ENCODE peak calls at places on chromosome 22, in nine cellular contexts. One of them, this sample, is unnamed.

GRCh38 chr22:40204331-40205116 is 26.8 kb downstream of the TNRC6B start:
- DNase-seq in IMR-90: peak; percentile 73
- DNase-seq in activated CD8-positive, alpha-beta memory T cell treated with anti-CD3 and anti-CD28 coated beads, Interleukin-2, amount 50 U/mL, for 48 hours: peak; percentile 32
- DNase-seq in osteocyte: peak; percentile 73
- DNase-seq in activated T-cell treated with anti-CD3 and anti-CD28 coated beads for 1 hour: no peak
- DNase-seq in epithelial cell of esophagus: no peak
- DNase-seq in kidney glomerular epithelial cell: no peak
- DNase-seq in fibroblast of pulmonary artery: peak; percentile 59
- DNase-seq in C1 segment of cervical spinal cord: no peak
- DNase-seq in this sample: no peak

GRCh38 chr22:43299736-43300135 is 43.4 kb downstream of the SCUBE1 start:
- DNase-seq in IMR-90: no peak
- DNase-seq in C1 segment of cervical spinal cord: no peak
- DNase-seq in activated T-cell treated with anti-CD3 and anti-CD28 coated beads for 1 hour: no peak
- DNase-seq in kidney glomerular epithelial cell: no peak
- DNase-seq in epithelial cell of esophagus: no peak
- DNase-seq in fibroblast of pulmonary artery: no peak
- DNase-seq in osteocyte: no peak
- DNase-seq in activated CD8-positive, alpha-beta memory T cell treated with anti-CD3 and anti-CD28 coated beads, Interleukin-2, amount 50 U/mL, for 48 hours: no peak
- DNase-seq in this sample: no peak

GRCh38 chr22:23632178-23632577 is at the start of gene DRICH1:
- DNase-seq in epithelial cell of esophagus: no peak
- DNase-seq in IMR-90: no peak
- DNase-seq in C1 segment of cervical spinal cord: no peak
- DNase-seq in fibroblast of pulmonary artery: no peak
- DNase-seq in activated T-cell treated with anti-CD3 and anti-CD28 coated beads for 1 hour: no peak
- DNase-seq in osteocyte: no peak
- DNase-seq in activated CD8-positive, alpha-beta memory T cell treated with anti-CD3 and anti-CD28 coated beads, Interleukin-2, amount 50 U/mL, for 48 hours: no peak
- DNase-seq in kidney glomerular epithelial cell: no peak
- DNase-seq in this sample: no peak

GRCh38 chr22:41050873-41051272 is 41.5 kb upstream of the EP300 start:
- DNase-seq in kidney glomerular epithelial cell: no peak
- DNase-seq in epithelial cell of esophagus: no peak
- DNase-seq in C1 segment of cervical spinal cord: no peak
- DNase-seq in activated T-cell treated with anti-CD3 and anti-CD28 coated beads for 1 hour: no peak
- DNase-seq in activated CD8-positive, alpha-beta memory T cell treated with anti-CD3 and anti-CD28 coated beads, Interleukin-2, amount 50 U/mL, for 48 hours: no peak
- DNase-seq in IMR-90: no peak
- DNase-seq in fibroblast of pulmonary artery: no peak
- DNase-seq in osteocyte: no peak
- DNase-seq in this sample: no peak

GRCh38 chr22:46025973-46026906 is 49.3 kb upstream of the WNT7B start:
- DNase-seq in C1 segment of cervical spinal cord: no peak
- DNase-seq in activated T-cell treated with anti-CD3 and anti-CD28 coated beads for 1 hour: no peak
- DNase-seq in activated CD8-positive, alpha-beta memory T cell treated with anti-CD3 and anti-CD28 coated beads, Interleukin-2, amount 50 U/mL, for 48 hours: no peak
- DNase-seq in epithelial cell of esophagus: no peak
- DNase-seq in IMR-90: no peak
- DNase-seq in osteocyte: no peak
- DNase-seq in kidney glomerular epithelial cell: no peak
- DNase-seq in fibroblast of pulmonary artery: no peak
- DNase-seq in this sample: no peak

GRCh38 chr22:20025401-20026203 is 4.7 kb downstream of the TANGO2 start:
- DNase-seq in C1 segment of cervical spinal cord: no peak
- DNase-seq in IMR-90: no peak
- DNase-seq in kidney glomerular epithelial cell: no peak
- DNase-seq in activated CD8-positive, alpha-beta memory T cell treated with anti-CD3 and anti-CD28 coated beads, Interleukin-2, amount 50 U/mL, for 48 hours: no peak
- DNase-seq in fibroblast of pulmonary artery: no peak
- DNase-seq in osteocyte: no peak
- DNase-seq in epithelial cell of esophagus: no peak
- DNase-seq in activated T-cell treated with anti-CD3 and anti-CD28 coated beads for 1 hour: no peak
- DNase-seq in this sample: no peak

GRCh38 chr22:37098976-37099577 is 10.4 kb downstream of the TMPRSS6 start:
- DNase-seq in kidney glomerular epithelial cell: no peak
- DNase-seq in IMR-90: no peak
- DNase-seq in activated T-cell treated with anti-CD3 and anti-CD28 coated beads for 1 hour: no peak
- DNase-seq in C1 segment of cervical spinal cord: no peak
- DNase-seq in osteocyte: no peak
- DNase-seq in fibroblast of pulmonary artery: no peak
- DNase-seq in activated CD8-positive, alpha-beta memory T cell treated with anti-CD3 and anti-CD28 coated beads, Interleukin-2, amount 50 U/mL, for 48 hours: no peak
- DNase-seq in epithelial cell of esophagus: no peak
- DNase-seq in this sample: peak; percentile 40

GRCh38 chr22:33896801-33897620 is 23.3 kb downstream of the LARGE1 start:
- DNase-seq in activated T-cell treated with anti-CD3 and anti-CD28 coated beads for 1 hour: no peak
- DNase-seq in osteocyte: no peak
- DNase-seq in epithelial cell of esophagus: no peak
- DNase-seq in fibroblast of pulmonary artery: peak; percentile 34
- DNase-seq in kidney glomerular epithelial cell: no peak
- DNase-seq in C1 segment of cervical spinal cord: no peak
- DNase-seq in activated CD8-positive, alpha-beta memory T cell treated with anti-CD3 and anti-CD28 coated beads, Interleukin-2, amount 50 U/mL, for 48 hours: no peak
- DNase-seq in IMR-90: peak; percentile 45
- DNase-seq in this sample: peak; percentile 36

GRCh38 chr22:43001271-43002197 is 13.4 kb downstream of the PACSIN2 start:
- DNase-seq in IMR-90: no peak
- DNase-seq in C1 segment of cervical spinal cord: peak; percentile 38
- DNase-seq in activated T-cell treated with anti-CD3 and anti-CD28 coated beads for 1 hour: no peak
- DNase-seq in activated CD8-positive, alpha-beta memory T cell treated with anti-CD3 and anti-CD28 coated beads, Interleukin-2, amount 50 U/mL, for 48 hours: no peak
- DNase-seq in fibroblast of pulmonary artery: peak; percentile 61
- DNase-seq in epithelial cell of esophagus: no peak
- DNase-seq in osteocyte: no peak
- DNase-seq in kidney glomerular epithelial cell: no peak
- DNase-seq in this sample: no peak

GRCh38 chr22:22928666-22929380 is 41.2 kb downstream of the IGLL5 start:
- DNase-seq in IMR-90: peak; percentile 16
- DNase-seq in osteocyte: no peak
- DNase-seq in activated CD8-positive, alpha-beta memory T cell treated with anti-CD3 and anti-CD28 coated beads, Interleukin-2, amount 50 U/mL, for 48 hours: peak; percentile 69
- DNase-seq in C1 segment of cervical spinal cord: no peak
- DNase-seq in activated T-cell treated with anti-CD3 and anti-CD28 coated beads for 1 hour: peak; percentile 6
- DNase-seq in epithelial cell of esophagus: peak; percentile 9
- DNase-seq in fibroblast of pulmonary artery: peak; percentile 33
- DNase-seq in kidney glomerular epithelial cell: no peak
- DNase-seq in this sample: no peak

GRCh38 chr22:38270091-38270972 is 2.5 kb downstream of the TMEM184B start:
- DNase-seq in epithelial cell of esophagus: no peak
- DNase-seq in kidney glomerular epithelial cell: no peak
- DNase-seq in IMR-90: peak; percentile 14
- DNase-seq in C1 segment of cervical spinal cord: peak; percentile 47
- DNase-seq in activated T-cell treated with anti-CD3 and anti-CD28 coated beads for 1 hour: no peak
- DNase-seq in osteocyte: no peak
- DNase-seq in fibroblast of pulmonary artery: no peak
- DNase-seq in activated CD8-positive, alpha-beta memory T cell treated with anti-CD3 and anti-CD28 coated beads, Interleukin-2, amount 50 U/mL, for 48 hours: no peak
- DNase-seq in this sample: no peak

GRCh38 chr22:32661296-32661695 is 140.2 kb upstream of the TIMP3 start:
- DNase-seq in fibroblast of pulmonary artery: peak; percentile 87
- DNase-seq in IMR-90: peak; percentile 94
- DNase-seq in activated T-cell treated with anti-CD3 and anti-CD28 coated beads for 1 hour: no peak
- DNase-seq in epithelial cell of esophagus: peak; percentile 69
- DNase-seq in activated CD8-positive, alpha-beta memory T cell treated with anti-CD3 and anti-CD28 coated beads, Interleukin-2, amount 50 U/mL, for 48 hours: no peak
- DNase-seq in kidney glomerular epithelial cell: peak; percentile 34
- DNase-seq in C1 segment of cervical spinal cord: no peak
- DNase-seq in osteocyte: no peak
- DNase-seq in this sample: peak; percentile 10

GRCh38 chr22:48264586-48264985 is 1502.1 kb downstream of the TBC1D22A start:
- DNase-seq in kidney glomerular epithelial cell: no peak
- DNase-seq in fibroblast of pulmonary artery: no peak
- DNase-seq in osteocyte: no peak
- DNase-seq in activated CD8-positive, alpha-beta memory T cell treated with anti-CD3 and anti-CD28 coated beads, Interleukin-2, amount 50 U/mL, for 48 hours: no peak
- DNase-seq in IMR-90: no peak
- DNase-seq in C1 segment of cervical spinal cord: no peak
- DNase-seq in activated T-cell treated with anti-CD3 and anti-CD28 coated beads for 1 hour: no peak
- DNase-seq in epithelial cell of esophagus: no peak
- DNase-seq in this sample: no peak

GRCh38 chr22:36443198-36443770 is 38.2 kb downstream of the TXN2 start:
- DNase-seq in kidney glomerular epithelial cell: no peak
- DNase-seq in activated CD8-positive, alpha-beta memory T cell treated with anti-CD3 and anti-CD28 coated beads, Interleukin-2, amount 50 U/mL, for 48 hours: no peak
- DNase-seq in activated T-cell treated with anti-CD3 and anti-CD28 coated beads for 1 hour: no peak
- DNase-seq in C1 segment of cervical spinal cord: no peak
- DNase-seq in osteocyte: no peak
- DNase-seq in IMR-90: no peak
- DNase-seq in fibroblast of pulmonary artery: no peak
- DNase-seq in epithelial cell of esophagus: no peak
- DNase-seq in this sample: no peak

GRCh38 chr22:36658900-36659299 is 44.7 kb downstream of the CACNG2 start:
- DNase-seq in fibroblast of pulmonary artery: no peak
- DNase-seq in epithelial cell of esophagus: peak; percentile 32
- DNase-seq in osteocyte: no peak
- DNase-seq in activated T-cell treated with anti-CD3 and anti-CD28 coated beads for 1 hour: no peak
- DNase-seq in activated CD8-positive, alpha-beta memory T cell treated with anti-CD3 and anti-CD28 coated beads, Interleukin-2, amount 50 U/mL, for 48 hours: no peak
- DNase-seq in kidney glomerular epithelial cell: no peak
- DNase-seq in C1 segment of cervical spinal cord: no peak
- DNase-seq in IMR-90: no peak
- DNase-seq in this sample: no peak

GRCh38 chr22:25752615-25753214 is 10.7 kb downstream of the MYO18B start:
- DNase-seq in osteocyte: no peak
- DNase-seq in activated CD8-positive, alpha-beta memory T cell treated with anti-CD3 and anti-CD28 coated beads, Interleukin-2, amount 50 U/mL, for 48 hours: no peak
- DNase-seq in fibroblast of pulmonary artery: no peak
- DNase-seq in kidney glomerular epithelial cell: no peak
- DNase-seq in IMR-90: no peak
- DNase-seq in activated T-cell treated with anti-CD3 and anti-CD28 coated beads for 1 hour: no peak
- DNase-seq in epithelial cell of esophagus: no peak
- DNase-seq in C1 segment of cervical spinal cord: no peak
- DNase-seq in this sample: peak; percentile 26

GRCh38 chr22:19992921-19993355 is 23.7 kb downstream of the ARVCF start:
- DNase-seq in C1 segment of cervical spinal cord: no peak
- DNase-seq in activated CD8-positive, alpha-beta memory T cell treated with anti-CD3 and anti-CD28 coated beads, Interleukin-2, amount 50 U/mL, for 48 hours: no peak
- DNase-seq in kidney glomerular epithelial cell: no peak
- DNase-seq in activated T-cell treated with anti-CD3 and anti-CD28 coated beads for 1 hour: no peak
- DNase-seq in IMR-90: no peak
- DNase-seq in osteocyte: no peak
- DNase-seq in epithelial cell of esophagus: no peak
- DNase-seq in fibroblast of pulmonary artery: no peak
- DNase-seq in this sample: no peak

GRCh38 chr22:49689858-49690257 is 137.8 kb downstream of the BRD1 start:
- DNase-seq in osteocyte: peak; percentile 75
- DNase-seq in kidney glomerular epithelial cell: no peak
- DNase-seq in activated CD8-positive, alpha-beta memory T cell treated with anti-CD3 and anti-CD28 coated beads, Interleukin-2, amount 50 U/mL, for 48 hours: no peak
- DNase-seq in activated T-cell treated with anti-CD3 and anti-CD28 coated beads for 1 hour: no peak
- DNase-seq in fibroblast of pulmonary artery: no peak
- DNase-seq in epithelial cell of esophagus: no peak
- DNase-seq in IMR-90: no peak
- DNase-seq in C1 segment of cervical spinal cord: no peak
- DNase-seq in this sample: no peak

GRCh38 chr22:38228326-38228872 is 26.6 kb downstream of the MAFF start:
- DNase-seq in epithelial cell of esophagus: no peak
- DNase-seq in C1 segment of cervical spinal cord: no peak
- DNase-seq in osteocyte: no peak
- DNase-seq in IMR-90: no peak
- DNase-seq in fibroblast of pulmonary artery: no peak
- DNase-seq in activated CD8-positive, alpha-beta memory T cell treated with anti-CD3 and anti-CD28 coated beads, Interleukin-2, amount 50 U/mL, for 48 hours: no peak
- DNase-seq in activated T-cell treated with anti-CD3 and anti-CD28 coated beads for 1 hour: no peak
- DNase-seq in kidney glomerular epithelial cell: no peak
- DNase-seq in this sample: no peak

GRCh38 chr22:20560716-20561115 is 53.3 kb downstream of the MED15 start:
- DNase-seq in osteocyte: no peak
- DNase-seq in activated CD8-positive, alpha-beta memory T cell treated with anti-CD3 and anti-CD28 coated beads, Interleukin-2, amount 50 U/mL, for 48 hours: no peak
- DNase-seq in activated T-cell treated with anti-CD3 and anti-CD28 coated beads for 1 hour: no peak
- DNase-seq in kidney glomerular epithelial cell: no peak
- DNase-seq in epithelial cell of esophagus: no peak
- DNase-seq in IMR-90: no peak
- DNase-seq in C1 segment of cervical spinal cord: no peak
- DNase-seq in fibroblast of pulmonary artery: no peak
- DNase-seq in this sample: no peak

GRCh38 chr22:43004362-43005035 is 10.4 kb downstream of the PACSIN2 start:
- DNase-seq in C1 segment of cervical spinal cord: no peak
- DNase-seq in activated T-cell treated with anti-CD3 and anti-CD28 coated beads for 1 hour: no peak
- DNase-seq in kidney glomerular epithelial cell: no peak
- DNase-seq in IMR-90: no peak
- DNase-seq in fibroblast of pulmonary artery: no peak
- DNase-seq in activated CD8-positive, alpha-beta memory T cell treated with anti-CD3 and anti-CD28 coated beads, Interleukin-2, amount 50 U/mL, for 48 hours: no peak
- DNase-seq in osteocyte: no peak
- DNase-seq in epithelial cell of esophagus: no peak
- DNase-seq in this sample: no peak

GRCh38 chr22:44537016-44537936 is 39.2 kb upstream of the RTL6 start:
- DNase-seq in epithelial cell of esophagus: no peak
- DNase-seq in C1 segment of cervical spinal cord: no peak
- DNase-seq in activated T-cell treated with anti-CD3 and anti-CD28 coated beads for 1 hour: no peak
- DNase-seq in osteocyte: no peak
- DNase-seq in kidney glomerular epithelial cell: no peak
- DNase-seq in activated CD8-positive, alpha-beta memory T cell treated with anti-CD3 and anti-CD28 coated beads, Interleukin-2, amount 50 U/mL, for 48 hours: no peak
- DNase-seq in fibroblast of pulmonary artery: no peak
- DNase-seq in IMR-90: no peak
- DNase-seq in this sample: no peak

GRCh38 chr22:25197335-25197734 is 2.3 kb upstream of the CRYBB3 start:
- DNase-seq in IMR-90: no peak
- DNase-seq in C1 segment of cervical spinal cord: no peak
- DNase-seq in epithelial cell of esophagus: no peak
- DNase-seq in fibroblast of pulmonary artery: no peak
- DNase-seq in kidney glomerular epithelial cell: no peak
- DNase-seq in activated T-cell treated with anti-CD3 and anti-CD28 coated beads for 1 hour: no peak
- DNase-seq in osteocyte: no peak
- DNase-seq in activated CD8-positive, alpha-beta memory T cell treated with anti-CD3 and anti-CD28 coated beads, Interleukin-2, amount 50 U/mL, for 48 hours: no peak
- DNase-seq in this sample: no peak

GRCh38 chr22:38172489-38173155 is 9.0 kb downstream of the PLA2G6 start:
- DNase-seq in IMR-90: peak; percentile 65
- DNase-seq in kidney glomerular epithelial cell: no peak
- DNase-seq in osteocyte: no peak
- DNase-seq in activated T-cell treated with anti-CD3 and anti-CD28 coated beads for 1 hour: no peak
- DNase-seq in fibroblast of pulmonary artery: peak; percentile 89
- DNase-seq in epithelial cell of esophagus: peak; percentile 64
- DNase-seq in activated CD8-positive, alpha-beta memory T cell treated with anti-CD3 and anti-CD28 coated beads, Interleukin-2, amount 50 U/mL, for 48 hours: no peak
- DNase-seq in C1 segment of cervical spinal cord: peak; percentile 41
- DNase-seq in this sample: no peak

GRCh38 chr22:37057796-37058510 is 6.4 kb downstream of the KCTD17 start:
- DNase-seq in osteocyte: no peak
- DNase-seq in IMR-90: no peak
- DNase-seq in fibroblast of pulmonary artery: no peak
- DNase-seq in C1 segment of cervical spinal cord: no peak
- DNase-seq in kidney glomerular epithelial cell: no peak
- DNase-seq in epithelial cell of esophagus: no peak
- DNase-seq in activated CD8-positive, alpha-beta memory T cell treated with anti-CD3 and anti-CD28 coated beads, Interleukin-2, amount 50 U/mL, for 48 hours: no peak
- DNase-seq in activated T-cell treated with anti-CD3 and anti-CD28 coated beads for 1 hour: no peak
- DNase-seq in this sample: no peak

GRCh38 chr22:47390026-47390970 is 627.8 kb downstream of the TBC1D22A start:
- DNase-seq in activated T-cell treated with anti-CD3 and anti-CD28 coated beads for 1 hour: no peak
- DNase-seq in epithelial cell of esophagus: no peak
- DNase-seq in kidney glomerular epithelial cell: no peak
- DNase-seq in osteocyte: no peak
- DNase-seq in activated CD8-positive, alpha-beta memory T cell treated with anti-CD3 and anti-CD28 coated beads, Interleukin-2, amount 50 U/mL, for 48 hours: no peak
- DNase-seq in IMR-90: no peak
- DNase-seq in C1 segment of cervical spinal cord: no peak
- DNase-seq in fibroblast of pulmonary artery: no peak
- DNase-seq in this sample: no peak

GRCh38 chr22:38799265-38800002 is 5.5 kb upstream of the DNAL4 start:
- DNase-seq in activated CD8-positive, alpha-beta memory T cell treated with anti-CD3 and anti-CD28 coated beads, Interleukin-2, amount 50 U/mL, for 48 hours: no peak
- DNase-seq in fibroblast of pulmonary artery: peak; percentile 95
- DNase-seq in activated T-cell treated with anti-CD3 and anti-CD28 coated beads for 1 hour: no peak
- DNase-seq in osteocyte: no peak
- DNase-seq in C1 segment of cervical spinal cord: no peak
- DNase-seq in IMR-90: peak; percentile 37
- DNase-seq in kidney glomerular epithelial cell: no peak
- DNase-seq in epithelial cell of esophagus: peak; percentile 18
- DNase-seq in this sample: no peak

GRCh38 chr22:36856121-36856791 is 4.5 kb upstream of the NCF4 start:
- DNase-seq in C1 segment of cervical spinal cord: peak; percentile 76
- DNase-seq in epithelial cell of esophagus: peak; percentile 82
- DNase-seq in fibroblast of pulmonary artery: peak; percentile 87
- DNase-seq in osteocyte: peak; percentile 97
- DNase-seq in activated T-cell treated with anti-CD3 and anti-CD28 coated beads for 1 hour: peak; percentile 99
- DNase-seq in activated CD8-positive, alpha-beta memory T cell treated with anti-CD3 and anti-CD28 coated beads, Interleukin-2, amount 50 U/mL, for 48 hours: peak; percentile 100
- DNase-seq in kidney glomerular epithelial cell: peak; percentile 82
- DNase-seq in IMR-90: peak; percentile 79
- DNase-seq in this sample: peak; percentile 93

GRCh38 chr22:23166841-23167610 is 13.3 kb upstream of the BCR start:
- DNase-seq in epithelial cell of esophagus: no peak
- DNase-seq in activated T-cell treated with anti-CD3 and anti-CD28 coated beads for 1 hour: no peak
- DNase-seq in fibroblast of pulmonary artery: no peak
- DNase-seq in activated CD8-positive, alpha-beta memory T cell treated with anti-CD3 and anti-CD28 coated beads, Interleukin-2, amount 50 U/mL, for 48 hours: no peak
- DNase-seq in osteocyte: no peak
- DNase-seq in C1 segment of cervical spinal cord: no peak
- DNase-seq in IMR-90: no peak
- DNase-seq in kidney glomerular epithelial cell: no peak
- DNase-seq in this sample: no peak

GRCh38 chr22:27331526-27332281 is 469.9 kb downstream of the MN1 start:
- DNase-seq in osteocyte: peak; percentile 83
- DNase-seq in activated CD8-positive, alpha-beta memory T cell treated with anti-CD3 and anti-CD28 coated beads, Interleukin-2, amount 50 U/mL, for 48 hours: no peak
- DNase-seq in fibroblast of pulmonary artery: peak; percentile 84
- DNase-seq in C1 segment of cervical spinal cord: no peak
- DNase-seq in epithelial cell of esophagus: peak; percentile 30
- DNase-seq in kidney glomerular epithelial cell: peak; percentile 24
- DNase-seq in IMR-90: peak; percentile 27
- DNase-seq in activated T-cell treated with anti-CD3 and anti-CD28 coated beads for 1 hour: no peak
- DNase-seq in this sample: no peak

GRCh38 chr22:37431811-37432707 is 4.8 kb upstream of the ELFN2 start:
- DNase-seq in epithelial cell of esophagus: peak; percentile 95
- DNase-seq in IMR-90: peak; percentile 99
- DNase-seq in fibroblast of pulmonary artery: peak; percentile 96
- DNase-seq in kidney glomerular epithelial cell: peak; percentile 100
- DNase-seq in activated CD8-positive, alpha-beta memory T cell treated with anti-CD3 and anti-CD28 coated beads, Interleukin-2, amount 50 U/mL, for 48 hours: peak; percentile 68
- DNase-seq in C1 segment of cervical spinal cord: no peak
- DNase-seq in osteocyte: no peak
- DNase-seq in activated T-cell treated with anti-CD3 and anti-CD28 coated beads for 1 hour: no peak
- DNase-seq in this sample: no peak

This sample was measured in ELF-1.